ENCODE peak calls at places on chromosomes 6 and 20, in eight cellular contexts. E is heart left ventricle; X is hepatocyte; U is fibroblast of pulmonary artery; F is CD4-positive, alpha-beta T cell; H is H9; N is body of pancreas; R is AG10803. S is an unnamed sample.

GRCh38 chr6:36221674-36222073 is 25.1 kb downstream of the BRPF3 start:
- DNase-seq in E (no peak), X (no peak), U (no peak), F (no peak), H (no peak), N (no peak), R (no peak), S (no peak)

GRCh38 chr20:51631011-51631950 is 88.8 kb upstream of the NFATC2 start:
- DNase-seq in E (peak), X (peak), U (peak), F (no peak), H (no peak), N (peak), R (peak), S (peak)

GRCh38 chr6:113031591-113031990 is 684.5 kb downstream of the RFPL4B start:
- DNase-seq in E (no peak), X (no peak), U (no peak), F (no peak), H (no peak), N (no peak), R (no peak), S (no peak)

GRCh38 chr6:4930025-4930692 is 73.7 kb downstream of the RPP40 start:
- DNase-seq in E (no peak), X (no peak), U (no peak), F (no peak), H (no peak), N (no peak), R (no peak), S (no peak)

GRCh38 chr6:161058746-161059145 is 67.2 kb downstream of the MAP3K4 start:
- DNase-seq in E (no peak), X (no peak), U (no peak), F (no peak), H (no peak), N (no peak), R (no peak), S (no peak)

GRCh38 chr20:38278150-38278549 is 17.6 kb upstream of the KIAA1755 start:
- DNase-seq in E (no peak), X (no peak), U (no peak), F (no peak), H (no peak), N (no peak), R (no peak), S (no peak)

GRCh38 chr20:9114709-9115108 is 45.8 kb downstream of the PLCB4 start:
- DNase-seq in E (no peak), X (peak), U (no peak), F (no peak), H (no peak), N (no peak), R (no peak), S (no peak)

GRCh38 chr6:13694562-13694961 is 17.1 kb downstream of the RANBP9 start:
- DNase-seq in E (no peak), X (no peak), U (no peak), F (no peak), H (no peak), N (no peak), R (no peak), S (no peak)

GRCh38 chr6:160972111-160972510 is 19.5 kb upstream of the MAP3K4 start:
- DNase-seq in E (no peak), X (no peak), U (peak), F (no peak), H (no peak), N (no peak), R (peak), S (peak)

DNA sequence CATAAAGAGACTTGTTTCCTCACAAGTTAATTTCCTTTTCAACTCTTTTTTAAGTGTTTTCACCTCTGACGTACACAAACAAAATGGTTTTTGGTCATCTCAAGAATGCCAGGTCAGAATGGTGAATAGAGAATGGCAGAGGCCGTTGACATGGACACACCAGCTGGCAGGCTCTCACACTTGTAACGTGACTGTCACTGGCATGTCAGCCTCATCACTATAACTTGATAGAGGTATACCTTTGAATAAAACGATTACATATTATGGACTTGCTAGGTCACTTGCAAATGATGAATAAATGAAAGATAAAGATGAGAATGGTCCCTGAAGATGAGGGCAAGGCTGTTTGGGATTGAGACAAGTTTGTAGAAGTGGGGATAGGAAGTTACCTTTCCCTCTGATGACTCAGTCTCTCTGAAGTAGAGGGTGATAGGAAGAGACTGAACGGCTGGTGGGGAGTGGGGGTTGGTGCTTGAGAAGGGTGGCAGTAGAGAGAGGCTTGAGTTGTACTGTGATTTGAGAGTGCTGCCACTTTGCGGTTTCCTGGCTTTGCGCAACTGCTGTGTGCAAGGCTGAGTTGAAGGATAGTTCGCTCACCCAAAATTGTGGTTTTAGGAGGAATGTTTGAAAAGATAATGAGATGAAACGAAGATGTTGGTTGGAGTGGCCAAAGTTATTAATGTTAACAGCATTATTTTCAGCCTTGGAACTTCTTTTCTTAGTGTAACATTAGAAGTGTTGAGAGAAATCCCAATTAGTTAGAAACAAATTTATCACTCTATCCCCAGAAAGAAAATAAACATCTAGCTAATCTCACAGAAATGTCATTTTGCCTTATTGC is 30.3 kb downstream of the TBPL1 start:
- DNase-seq in E (no peak), X (no peak), U (peak), F (peak), H (no peak), N (no peak), R (peak), S (peak)
- TF ChIP-seq CTCF in E (no peak), X (no peak), U (no peak), F (peak), H (no peak), N (no peak), R (no peak), S (no peak)

GRCh38 chr6:143279385-143279784 is 171.1 kb downstream of the ADAT2 start:
- DNase-seq in E (no peak), X (peak), U (peak), F (no peak), H (peak), N (no peak), R (no peak), S (no peak)
- TF ChIP-seq CTCF in E (no peak), X (peak), U (peak), F (no peak), H (peak), N (peak), R (peak), S (peak)

GRCh38 chr20:15708984-15709598 is 864.2 kb downstream of the KIF16B start:
- DNase-seq in E (peak), X (peak), U (peak), F (no peak), H (peak), N (peak), R (no peak), S (no peak)
- TF ChIP-seq CTCF in E (peak), X (peak), U (peak), F (no peak), H (peak), N (peak), R (peak), S (peak)

GRCh38 chr6:50259903-50260302 is 210.2 kb upstream of the DEFB112 start:
- DNase-seq in E (no peak), X (no peak), U (no peak), F (no peak), H (no peak), N (no peak), R (no peak), S (no peak)

GRCh38 chr6:50270427-50270826 is 220.7 kb upstream of the DEFB112 start:
- DNase-seq in E (no peak), X (no peak), U (no peak), F (no peak), H (no peak), N (no peak), R (no peak), S (no peak)

DNA sequence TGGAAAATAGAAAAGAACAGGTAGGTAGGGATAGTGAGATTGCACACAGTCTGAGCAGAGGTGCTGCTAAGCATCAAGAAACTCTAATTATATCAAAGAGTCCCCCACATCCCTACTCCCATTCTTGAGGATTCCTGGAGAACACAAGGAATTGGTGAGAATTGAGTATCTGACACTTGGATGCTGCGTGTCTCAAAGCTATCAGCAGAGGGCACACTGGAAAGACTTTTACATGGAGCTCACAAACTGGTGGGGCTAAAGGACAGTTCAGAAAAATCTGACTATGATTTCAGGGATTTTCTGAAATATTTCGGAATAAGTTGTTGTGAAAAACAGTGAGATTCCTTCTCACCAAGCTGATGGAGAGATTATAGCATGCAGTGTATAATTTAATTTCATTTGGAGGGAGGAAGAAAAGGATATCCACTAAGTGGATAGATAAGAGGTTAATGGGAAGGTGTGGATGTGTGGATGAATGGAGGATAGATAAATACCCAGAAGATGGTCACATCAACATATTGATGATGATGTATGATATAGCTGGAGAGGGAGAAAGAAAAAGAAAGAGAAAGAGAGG is 215.4 kb upstream of the DEFB112 start:
- DNase-seq in E (no peak), X (peak), U (no peak), F (no peak), H (no peak), N (no peak), R (no peak), S (no peak)
- TF ChIP-seq CTCF in E (no peak), X (peak), U (no peak), F (no peak), H (peak), N (no peak), R (peak), S (peak)

GRCh38 chr6:166008441-166009369 is 158.9 kb downstream of the TBXT start:
- DNase-seq in E (no peak), X (peak), U (peak), F (no peak), H (peak), N (no peak), R (peak), S (peak)
- TF ChIP-seq CTCF in E (no peak), X (no peak), U (no peak), F (no peak), H (peak), N (no peak), R (peak), S (no peak)

GRCh38 chr6:111872521-111873177 is 603 bp downstream of the FYN start:
- DNase-seq in E (peak), X (peak), U (peak), F (no peak), H (peak), N (no peak), R (peak), S (peak)
- TF ChIP-seq CTCF in E (no peak), X (no peak), U (no peak), F (no peak), H (peak), N (no peak), R (peak), S (no peak)